ENCODE peak calls at places on chromosome 18, in four cellular contexts. One of them, this sample, is unnamed.

GRCh38 chr18:74724186-74724585 is 126.5 kb downstream of the ZNF407 start:
- DNase-seq in body of pancreas: no peak
- DNase-seq in substantia nigra: no peak
- DNase-seq in left ventricle myocardium inferior: no peak
- DNase-seq in this sample: no peak

GRCh38 chr18:34592961-34593382 is 117.1 kb upstream of the DTNA start:
- DNase-seq in body of pancreas: peak
- DNase-seq in substantia nigra: peak
- DNase-seq in left ventricle myocardium inferior: peak
- DNase-seq in this sample: peak

GRCh38 chr18:49243391-49243790 is 217.1 kb downstream of the DYM start:
- DNase-seq in body of pancreas: no peak
- DNase-seq in substantia nigra: no peak
- DNase-seq in left ventricle myocardium inferior: no peak
- DNase-seq in this sample: no peak

GRCh38 chr18:21110667-21111350 is 804 bp downstream of the ROCK1 start:
- DNase-seq in body of pancreas: peak
- DNase-seq in substantia nigra: peak
- DNase-seq in left ventricle myocardium inferior: peak
- DNase-seq in this sample: peak

GRCh38 chr18:27604583-27604982 is 419.5 kb upstream of the CHST9 start:
- DNase-seq in body of pancreas: no peak
- DNase-seq in substantia nigra: no peak
- DNase-seq in left ventricle myocardium inferior: no peak
- DNase-seq in this sample: no peak

GRCh38 chr18:73707035-73707434 is 440.6 kb downstream of the FBXO15 start:
- DNase-seq in body of pancreas: no peak
- DNase-seq in substantia nigra: no peak
- DNase-seq in left ventricle myocardium inferior: no peak
- DNase-seq in this sample: no peak

GRCh38 chr18:49015886-49016647 is 65.3 kb upstream of the SMAD7 start:
- DNase-seq in body of pancreas: peak
- DNase-seq in substantia nigra: no peak
- DNase-seq in left ventricle myocardium inferior: no peak
- DNase-seq in this sample: no peak

GRCh38 chr18:33517950-33518349 is 60.1 kb upstream of the ASXL3 start:
- DNase-seq in body of pancreas: no peak
- DNase-seq in substantia nigra: no peak
- DNase-seq in left ventricle myocardium inferior: no peak
- DNase-seq in this sample: no peak

GRCh38 chr18:55421612-55422381 is 166.2 kb downstream of the TCF4 start:
- DNase-seq in body of pancreas: no peak
- DNase-seq in substantia nigra: peak
- DNase-seq in left ventricle myocardium inferior: no peak
- DNase-seq in this sample: no peak

GRCh38 chr18:8614875-8615274 is 5.6 kb downstream of the RAB12 start:
- DNase-seq in body of pancreas: no peak
- DNase-seq in substantia nigra: no peak
- DNase-seq in left ventricle myocardium inferior: no peak
- DNase-seq in this sample: no peak
- H3K27ac ChIP-seq in body of pancreas: no peak
- H3K27ac ChIP-seq in substantia nigra: peak
- H3K27ac ChIP-seq in left ventricle myocardium inferior: peak
- H3K27ac ChIP-seq in this sample: no peak

GRCh38 chr18:36314098-36314497 is 16.6 kb downstream of the FHOD3 start:
- DNase-seq in body of pancreas: no peak
- DNase-seq in substantia nigra: no peak
- DNase-seq in left ventricle myocardium inferior: no peak
- DNase-seq in this sample: no peak
- H3K27ac ChIP-seq in body of pancreas: no peak
- H3K27ac ChIP-seq in substantia nigra: no peak
- H3K27ac ChIP-seq in left ventricle myocardium inferior: peak
- H3K27ac ChIP-seq in this sample: no peak

GRCh38 chr18:12886498-12887126 is 2.6 kb upstream of the PTPN2 start:
- DNase-seq in body of pancreas: no peak
- DNase-seq in substantia nigra: no peak
- DNase-seq in left ventricle myocardium inferior: no peak
- DNase-seq in this sample: no peak

GRCh38 chr18:12891561-12891960 is 7.5 kb upstream of the PTPN2 start:
- DNase-seq in body of pancreas: no peak
- DNase-seq in substantia nigra: no peak
- DNase-seq in left ventricle myocardium inferior: no peak
- DNase-seq in this sample: no peak

GRCh38 chr18:12890500-12890899 is 6.5 kb upstream of the PTPN2 start:
- DNase-seq in body of pancreas: no peak
- DNase-seq in substantia nigra: no peak
- DNase-seq in left ventricle myocardium inferior: no peak
- DNase-seq in this sample: no peak

GRCh38 chr18:12895016-12895415 is 11.0 kb upstream of the PTPN2 start:
- DNase-seq in body of pancreas: no peak
- DNase-seq in substantia nigra: no peak
- DNase-seq in left ventricle myocardium inferior: no peak
- DNase-seq in this sample: no peak

GRCh38 chr18:12890964-12891363 is 6.9 kb upstream of the PTPN2 start:
- DNase-seq in body of pancreas: no peak
- DNase-seq in substantia nigra: no peak
- DNase-seq in left ventricle myocardium inferior: no peak
- DNase-seq in this sample: no peak
- H3K27ac ChIP-seq in body of pancreas: no peak
- H3K27ac ChIP-seq in substantia nigra: no peak
- H3K27ac ChIP-seq in left ventricle myocardium inferior: no peak
- H3K27ac ChIP-seq in this sample: no peak

DNA sequence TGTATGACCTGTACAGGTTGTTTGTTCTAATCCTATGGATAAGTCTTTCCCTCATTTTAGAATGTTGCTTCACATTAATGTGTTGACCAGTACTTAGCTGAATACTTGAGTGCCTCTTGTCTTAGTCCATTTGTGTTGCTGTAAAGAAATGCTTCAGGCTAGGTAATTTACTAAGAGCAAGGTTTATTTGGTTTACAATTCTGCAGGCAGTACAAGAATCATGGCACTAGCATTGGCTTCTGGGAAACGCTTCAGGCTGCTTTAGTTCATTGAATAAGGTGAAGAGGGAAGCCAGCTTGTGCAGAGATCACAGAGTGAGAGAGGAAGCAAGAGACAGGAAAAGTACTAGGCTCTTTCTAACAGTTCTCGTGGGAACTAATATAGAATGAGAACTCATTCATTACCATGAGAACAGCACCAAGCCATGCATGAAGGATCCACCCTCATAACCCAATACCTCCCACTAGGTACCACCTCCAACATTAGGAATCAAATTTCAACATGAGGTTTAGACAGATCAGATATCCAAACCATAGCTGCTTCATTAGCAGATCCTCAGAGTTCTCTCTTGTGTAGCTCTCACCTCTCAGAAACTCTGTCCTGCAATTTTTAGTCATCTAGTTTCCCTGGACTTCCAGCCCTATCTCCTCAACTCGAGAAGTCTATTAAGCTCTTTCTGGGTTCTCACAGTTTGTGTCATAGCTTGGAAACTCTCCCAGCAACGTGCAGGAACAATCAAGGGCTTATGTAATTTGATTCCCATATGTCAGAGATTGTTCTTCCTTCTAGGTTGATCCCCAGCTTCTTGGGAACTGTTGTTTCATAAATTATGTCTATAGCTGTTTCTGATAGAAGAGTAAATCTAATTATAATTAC is 2082.3 kb upstream of the CELF4 start:
- DNase-seq in body of pancreas: no peak
- DNase-seq in substantia nigra: no peak
- DNase-seq in left ventricle myocardium inferior: no peak
- DNase-seq in this sample: no peak
- H3K27ac ChIP-seq in body of pancreas: no peak
- H3K27ac ChIP-seq in substantia nigra: no peak
- H3K27ac ChIP-seq in left ventricle myocardium inferior: no peak
- H3K27ac ChIP-seq in this sample: no peak

GRCh38 chr18:39825485-39825884 is 2129.5 kb upstream of the PIK3C3 start:
- DNase-seq in body of pancreas: no peak
- DNase-seq in substantia nigra: no peak
- DNase-seq in left ventricle myocardium inferior: no peak
- DNase-seq in this sample: no peak
- H3K27ac ChIP-seq in body of pancreas: no peak
- H3K27ac ChIP-seq in substantia nigra: no peak
- H3K27ac ChIP-seq in left ventricle myocardium inferior: no peak
- H3K27ac ChIP-seq in this sample: no peak

GRCh38 chr18:50632895-50633515 is 73.1 kb downstream of the MAPK4 start:
- DNase-seq in body of pancreas: no peak
- DNase-seq in substantia nigra: no peak
- DNase-seq in left ventricle myocardium inferior: no peak
- DNase-seq in this sample: no peak
- H3K27ac ChIP-seq in body of pancreas: no peak
- H3K27ac ChIP-seq in substantia nigra: no peak
- H3K27ac ChIP-seq in left ventricle myocardium inferior: no peak
- H3K27ac ChIP-seq in this sample: peak

GRCh38 chr18:57004366-57005121 is 142.3 kb upstream of the BOD1L2 start:
- DNase-seq in body of pancreas: no peak
- DNase-seq in substantia nigra: no peak
- DNase-seq in left ventricle myocardium inferior: no peak
- DNase-seq in this sample: no peak
- H3K27ac ChIP-seq in body of pancreas: peak
- H3K27ac ChIP-seq in substantia nigra: no peak
- H3K27ac ChIP-seq in left ventricle myocardium inferior: peak
- H3K27ac ChIP-seq in this sample: no peak

DNA sequence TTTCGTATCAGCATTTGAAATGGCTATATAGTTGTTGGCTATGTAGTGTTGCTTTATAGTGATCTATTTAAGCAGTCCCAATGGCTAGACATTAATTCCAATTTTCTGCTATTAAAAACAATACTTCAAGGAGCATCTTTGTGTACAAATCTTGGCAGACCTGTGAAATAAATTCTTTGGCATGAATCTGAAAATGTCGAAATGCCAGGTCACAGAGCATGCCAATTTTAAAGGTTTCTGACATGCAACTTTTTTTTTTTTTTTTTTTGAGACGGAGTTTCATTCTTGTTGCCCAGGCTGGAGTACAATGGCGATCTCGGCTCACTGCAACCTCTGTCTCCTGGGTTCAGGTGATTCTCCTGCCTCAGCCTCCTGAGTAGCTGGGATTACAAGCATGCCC is 26.8 kb upstream of the CABLES1 start:
- DNase-seq in body of pancreas: no peak
- DNase-seq in substantia nigra: no peak
- DNase-seq in left ventricle myocardium inferior: no peak
- DNase-seq in this sample: no peak
- H3K27ac ChIP-seq in body of pancreas: no peak
- H3K27ac ChIP-seq in substantia nigra: no peak
- H3K27ac ChIP-seq in left ventricle myocardium inferior: no peak
- H3K27ac ChIP-seq in this sample: no peak

DNA sequence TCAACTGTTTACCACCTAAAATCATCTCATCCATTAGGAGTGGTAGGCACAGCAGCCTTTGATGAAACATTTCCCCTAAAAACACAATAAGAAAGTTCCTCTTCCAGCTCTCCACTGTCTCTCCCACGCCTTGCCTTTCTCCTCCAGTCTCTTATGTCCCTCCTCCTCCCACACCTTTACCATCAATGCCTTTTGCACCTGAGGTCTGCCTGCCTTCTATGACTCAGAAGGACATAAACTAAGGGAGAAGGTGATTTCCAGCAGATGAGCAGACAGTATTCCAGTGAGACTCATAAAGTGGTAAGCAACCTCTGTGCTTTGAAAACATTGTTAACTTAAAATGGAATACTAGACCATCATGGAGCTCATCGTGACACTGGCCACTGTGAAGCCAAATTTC is 34.2 kb upstream of the NDUFV2 start:
- DNase-seq in body of pancreas: no peak
- DNase-seq in substantia nigra: no peak
- DNase-seq in left ventricle myocardium inferior: no peak
- DNase-seq in this sample: no peak
- H3K27ac ChIP-seq in body of pancreas: no peak
- H3K27ac ChIP-seq in substantia nigra: no peak
- H3K27ac ChIP-seq in left ventricle myocardium inferior: no peak
- H3K27ac ChIP-seq in this sample: no peak

This sample was measured in caudate nucleus.